ENCODE peak calls at places on chromosomes 7 and 10, in five cellular contexts. L is mesothelial cell of epicardium, Z is sciatic nerve, B is caudate nucleus, I is endothelial cell. X is an unnamed sample.

GRCh38 chr7:94832051-94832450 is 75.3 kb upstream of the PPP1R9A start:
- DNase-seq in L (no peak), Z (no peak), B (no peak), I (no peak), X (no peak)

GRCh38 chr10:113628607-113629153 is 35.2 kb downstream of the NRAP start:
- DNase-seq in L (no peak), Z (no peak), B (no peak), I (no peak), X (no peak)

GRCh38 chr10:24209946-24210491 is 1.1 kb downstream of the KIAA1217 start:
- DNase-seq in L (no peak), Z (no peak), B (no peak), I (no peak), X (no peak)

GRCh38 chr7:92633211-92633906 is 43.2 kb upstream of the FAM133B start:
- DNase-seq in L (no peak), Z (no peak), B (no peak), I (peak), X (peak)

GRCh38 chr10:13272164-13272571 is 27.7 kb downstream of the PHYH start:
- DNase-seq in L (no peak), Z (peak), B (peak), I (no peak), X (no peak)

GRCh38 chr10:132359305-132360040 is 27.5 kb downstream of the LRRC27 start:
- DNase-seq in L (no peak), Z (no peak), B (no peak), I (no peak), X (peak)

GRCh38 chr7:3892167-3892566 is 591.1 kb downstream of the SDK1 start:
- DNase-seq in L (no peak), Z (no peak), B (no peak), I (no peak), X (no peak)

GRCh38 chr7:29146082-29146706 is at the start of gene CPVL:
- DNase-seq in L (no peak), Z (peak), B (peak), I (peak), X (no peak)

GRCh38 chr10:71981024-71981867 is 17.1 kb downstream of the CHST3 start:
- DNase-seq in L (no peak), Z (peak), B (peak), I (no peak), X (no peak)

GRCh38 chr7:36209814-36210183 is 56.7 kb downstream of the EEPD1 start:
- DNase-seq in L (no peak), Z (no peak), B (no peak), I (no peak), X (no peak)

GRCh38 chr10:56082169-56082568 is 278.9 kb downstream of the ZWINT start:
- DNase-seq in L (no peak), Z (no peak), B (no peak), I (no peak), X (no peak)

GRCh38 chr10:114634607-114634974 is 23.5 kb downstream of the ABLIM1 start:
- DNase-seq in L (peak), Z (peak), B (peak), I (no peak), X (peak)

GRCh38 chr7:71868797-71869196 is 543.3 kb downstream of the CALN1 start:
- DNase-seq in L (no peak), Z (no peak), B (no peak), I (no peak), X (peak)

GRCh38 chr10:14382022-14382421 is 51.3 kb upstream of the FRMD4A start:
- DNase-seq in L (no peak), Z (no peak), B (no peak), I (no peak), X (no peak)

GRCh38 chr10:323651-324293 is 188.5 kb downstream of the ZMYND11 start:
- DNase-seq in L (no peak), Z (peak), B (no peak), I (no peak), X (no peak)

GRCh38 chr10:121681171-121681752 is 83.0 kb upstream of the FGFR2 start:
- DNase-seq in L (no peak), Z (no peak), B (no peak), I (no peak), X (no peak)

GRCh38 chr10:22379059-22379458 is 33.8 kb downstream of the SPAG6 start:
- DNase-seq in L (no peak), Z (no peak), B (no peak), I (no peak), X (no peak)

GRCh38 chr7:22666732-22667131 is 60.3 kb upstream of the IL6 start:
- DNase-seq in L (no peak), Z (no peak), B (no peak), I (no peak), X (peak)

GRCh38 chr10:80413152-80413996 is 5.0 kb downstream of the PRXL2A start:
- DNase-seq in L (no peak), Z (no peak), B (no peak), I (no peak), X (no peak)

GRCh38 chr7:26155531-26156375 is 3.8 kb downstream of the NFE2L3 start:
- DNase-seq in L (no peak), Z (no peak), B (no peak), I (no peak), X (no peak)

GRCh38 chr10:7409045-7409731 is 1.6 kb downstream of the SFMBT2 start:
- DNase-seq in L (no peak), Z (peak), B (no peak), I (peak), X (peak)

GRCh38 chr7:68613405-68613804 is 984.9 kb upstream of the AUTS2 start:
- DNase-seq in L (no peak), Z (no peak), B (no peak), I (no peak), X (no peak)

GRCh38 chr7:132996581-132997242 is 85.2 kb downstream of the CHCHD3 start:
- DNase-seq in L (no peak), Z (no peak), B (no peak), I (no peak), X (no peak)

GRCh38 chr7:133556070-133556469 is 303.2 kb downstream of the EXOC4 start:
- DNase-seq in L (no peak), Z (no peak), B (no peak), I (no peak), X (no peak)

GRCh38 chr10:60573342-60573741 is 183.7 kb upstream of the ANK3 start:
- DNase-seq in L (no peak), Z (no peak), B (no peak), I (no peak), X (no peak)

X was measured in K562.